ENCODE peak calls at places on chromosomes 2 and 18, in five cellular contexts. G, H, I, T and Z are unnamed samples.

GRCh38 chr2:70990216-70990615 is 4.5 kb downstream of the TEX261 start:
- DNase-seq in G (no peak), H (no peak), I (no peak), T (no peak), Z (peak)

GRCh38 chr2:15979051-15979758 is 38.9 kb downstream of the MYCN start:
- DNase-seq in G (no peak), H (no peak), I (no peak), T (no peak), Z (no peak)

GRCh38 chr2:30252723-30253688 is 21.7 kb downstream of the LBH start:
- DNase-seq in G (no peak), H (no peak), I (peak), T (peak), Z (peak)

GRCh38 chr2:240469239-240469636 is 33.8 kb downstream of the GPC1 start:
- DNase-seq in G (no peak), H (peak), I (no peak), T (no peak), Z (peak)

GRCh38 chr2:224682121-224682520 is 34.0 kb downstream of the CCDC195 start:
- DNase-seq in G (no peak), H (no peak), I (no peak), T (no peak), Z (no peak)

GRCh38 chr2:241950878-241951331 is 81.4 kb downstream of the RTP5 start:
- DNase-seq in G (peak), H (peak), I (peak), T (peak), Z (peak)

GRCh38 chr2:190535586-190535985 is 1.1 kb upstream of the NEMP2 start:
- DNase-seq in G (no peak), H (no peak), I (no peak), T (no peak), Z (no peak)

GRCh38 chr18:22348521-22349316 is 69.0 kb downstream of the CTAGE1 start:
- DNase-seq in G (no peak), H (peak), I (no peak), T (peak), Z (peak)

GRCh38 chr2:124018894-124019293 is 6.2 kb upstream of the CNTNAP5 start:
- DNase-seq in G (no peak), H (no peak), I (no peak), T (peak), Z (peak)

GRCh38 chr2:140154271-140154670 is 1374.1 kb upstream of the NXPH2 start:
- DNase-seq in G (no peak), H (no peak), I (no peak), T (no peak), Z (no peak)

GRCh38 chr18:32093523-32093922 is 1.8 kb downstream of the RNF138 start:
- DNase-seq in G (no peak), H (no peak), I (peak), T (peak), Z (peak)

GRCh38 chr2:148565272-148565894 is 79.2 kb upstream of the EPC2 start:
- DNase-seq in G (no peak), H (peak), I (no peak), T (peak), Z (no peak)

GRCh38 chr2:14235667-14236066 is 396.9 kb upstream of the LRATD1 start:
- DNase-seq in G (no peak), H (no peak), I (no peak), T (no peak), Z (no peak)
- TF ChIP-seq EZH2 in G (no peak), H (no peak), I (no peak), T (no peak), Z (no peak)

GRCh38 chr2:176554107-176555048 is 285.1 kb downstream of the MTX2 start:
- DNase-seq in G (peak), H (peak), I (peak), T (peak), Z (peak)

GRCh38 chr2:176552456-176553135 is 283.4 kb downstream of the MTX2 start:
- DNase-seq in G (no peak), H (no peak), I (no peak), T (peak), Z (no peak)

GRCh38 chr2:176555112-176555511 is 285.9 kb downstream of the MTX2 start:
- DNase-seq in G (no peak), H (no peak), I (no peak), T (no peak), Z (no peak)

GRCh38 chr2:176555781-176556180 is 286.5 kb downstream of the MTX2 start:
- DNase-seq in G (peak), H (no peak), I (no peak), T (peak), Z (no peak)

GRCh38 chr2:176553685-176554106 is 284.5 kb downstream of the MTX2 start:
- DNase-seq in G (peak), H (peak), I (no peak), T (peak), Z (peak)
- TF ChIP-seq CTCF in G (no peak), H (no peak), I (no peak), T (peak), Z (peak)

DNA sequence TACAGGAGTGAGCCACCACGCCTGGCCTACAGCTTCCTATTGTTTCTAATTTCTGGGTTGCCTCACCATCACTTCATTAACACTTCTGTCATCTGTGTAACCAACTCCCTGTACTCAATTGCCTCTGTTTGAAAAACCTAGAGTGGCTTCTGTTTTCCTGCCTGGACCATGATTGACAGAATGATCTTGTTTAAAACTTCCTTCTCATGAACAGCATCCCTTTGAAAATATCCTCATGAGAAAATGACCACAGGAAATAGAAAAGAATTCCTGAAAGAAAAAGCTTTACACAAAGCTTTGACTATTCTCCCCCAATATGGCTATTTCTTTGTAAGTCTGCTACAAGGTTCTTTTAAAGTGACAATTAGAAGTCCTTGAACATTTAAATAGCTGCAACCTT is 672.3 kb downstream of the ARHGAP15 start:
- DNase-seq in G (no peak), H (no peak), I (no peak), T (no peak), Z (no peak)
- H2AFZ ChIP-seq in G (no peak), H (no peak), I (no peak), T (no peak), Z (no peak)

DNA sequence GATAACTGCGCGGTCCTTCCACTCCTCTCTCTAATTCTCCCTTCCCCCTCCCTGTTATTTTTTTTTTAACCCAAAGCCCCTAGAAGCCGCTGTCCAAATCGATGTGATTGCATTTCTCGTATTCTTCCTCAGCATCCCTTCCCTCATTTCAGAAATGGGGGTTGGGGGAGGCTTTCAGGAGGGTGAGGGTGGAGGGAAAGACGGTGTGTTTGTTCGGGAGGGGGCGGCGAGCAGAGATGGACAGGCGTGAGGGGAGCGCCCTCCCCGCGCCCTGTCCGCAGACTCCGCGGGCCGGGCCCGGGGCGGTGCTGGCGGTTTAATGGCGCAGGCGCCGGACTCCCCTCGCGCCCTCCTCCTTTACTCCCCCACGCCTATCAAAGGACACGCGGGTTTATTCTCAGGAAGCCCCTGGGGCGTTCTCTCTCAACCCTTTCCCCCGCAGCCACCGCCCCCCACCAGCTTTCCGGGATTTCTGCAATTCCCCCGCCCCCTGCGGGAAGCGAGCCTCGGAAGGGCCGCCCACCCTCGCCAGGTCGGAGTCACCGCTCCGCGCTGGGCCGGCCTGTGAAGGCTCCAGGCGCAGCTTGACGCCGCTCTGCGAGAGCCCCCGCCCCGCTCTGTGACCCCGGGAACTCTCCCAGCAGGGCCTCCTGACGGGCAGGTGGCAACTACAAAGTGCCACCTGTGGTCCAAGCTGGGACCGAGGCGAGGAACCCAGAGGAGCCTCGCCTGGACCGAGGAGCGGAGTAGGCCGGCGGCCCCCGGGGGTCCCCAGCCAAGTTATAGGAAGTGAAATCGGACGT is 981 bp downstream of the ST8SIA3 start:
- DNase-seq in G (no peak), H (peak), I (no peak), T (no peak), Z (peak)
- TF ChIP-seq EZH2 in G (no peak), H (no peak), I (no peak), T (no peak), Z (peak)

GRCh38 chr18:11154369-11154982 is 5.1 kb upstream of the PIEZO2 start:
- DNase-seq in G (peak), H (peak), I (peak), T (peak), Z (peak)
- TF ChIP-seq CTCF in G (peak), H (peak), I (peak), T (peak), Z (peak)

DNA sequence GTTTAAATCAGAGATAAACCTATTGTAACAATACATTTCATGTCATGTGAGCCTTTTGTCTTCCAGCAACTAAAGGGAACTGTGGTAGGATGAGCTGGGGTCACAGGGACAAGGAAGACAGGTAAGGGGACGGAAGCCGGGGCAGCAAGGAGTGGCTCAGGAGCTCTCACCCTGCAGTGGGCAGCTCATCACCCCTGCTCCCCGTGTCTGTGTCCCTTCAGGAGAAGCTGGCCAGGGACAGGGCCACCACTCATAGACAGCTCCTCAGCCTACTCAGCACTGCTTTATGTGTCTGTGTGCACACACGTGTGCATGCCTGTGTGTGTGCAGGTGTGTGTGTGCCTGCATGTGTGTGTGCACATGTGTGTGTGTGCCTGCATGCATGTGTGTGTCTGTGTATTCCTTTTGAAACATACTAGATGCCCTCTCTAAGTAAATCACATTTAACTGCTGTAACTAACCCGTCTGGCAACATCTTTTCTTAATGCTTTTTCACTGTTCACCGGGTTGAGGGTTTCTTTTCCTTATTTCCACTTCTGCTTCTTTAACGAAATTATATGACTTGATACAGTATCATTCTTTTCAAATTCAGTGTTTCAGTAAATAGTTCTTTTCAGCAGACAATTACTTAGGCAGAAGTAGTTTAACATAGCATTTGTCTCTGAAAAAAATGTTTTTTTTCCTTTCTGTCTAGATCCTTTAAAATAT is 44.2 kb downstream of the LRRFIP1 start:
- DNase-seq in G (no peak), H (no peak), I (no peak), T (no peak), Z (no peak)
- H2AFZ ChIP-seq in G (no peak), H (no peak), I (no peak), T (no peak), Z (no peak)